ENCODE peak calls at places on chromosomes 7 and 10, in nine cellular contexts. X is GM06990, L is lower leg skin, Y is IMR-90, D is dorsolateral prefrontal cortex, N is cardiac fibroblast, P is HCT116, K is spleen, T is foreskin fibroblast. F is an unnamed sample.

GRCh38 chr10:119521443-119522204 is 20.9 kb downstream of the RGS10 start:
- DNase-seq in X (no peak), L (no peak), Y (peak), D (no peak), N (peak), P (peak), K (no peak), T (peak), F (no peak)

GRCh38 chr7:88305044-88305443 is 1.6 kb downstream of the STEAP4 start:
- DNase-seq in X (no peak), L (no peak), Y (no peak), D (no peak), N (no peak), P (no peak), K (no peak), T (no peak), F (no peak)

GRCh38 chr10:13834581-13835286 is 248.0 kb downstream of the PRPF18 start:
- DNase-seq in X (no peak), L (no peak), Y (peak), D (no peak), N (peak), P (no peak), K (no peak), T (no peak), F (no peak)

GRCh38 chr7:145848691-145849090 is 267.9 kb upstream of the CNTNAP2 start:
- DNase-seq in X (no peak), L (no peak), Y (no peak), D (no peak), N (no peak), P (no peak), K (no peak), T (no peak), F (peak)

GRCh38 chr7:151311294-151311864 is 30.2 kb upstream of the NUB1 start:
- DNase-seq in X (no peak), L (peak), Y (no peak), D (no peak), N (no peak), P (no peak), K (no peak), T (no peak), F (peak)

GRCh38 chr10:15201589-15202300 is 33.3 kb upstream of the NMT2 start:
- DNase-seq in X (no peak), L (no peak), Y (peak), D (no peak), N (peak), P (peak), K (no peak), T (no peak), F (no peak)

GRCh38 chr7:19558527-19558926 is 150.3 kb downstream of the POLR1F start:
- DNase-seq in X (no peak), L (no peak), Y (peak), D (no peak), N (peak), P (no peak), K (no peak), T (no peak), F (no peak)

GRCh38 chr7:16345979-16346958 is 75.1 kb downstream of the CRPPA start:
- DNase-seq in X (no peak), L (no peak), Y (peak), D (no peak), N (peak), P (peak), K (no peak), T (peak), F (no peak)

GRCh38 chr10:49632406-49633317 is 18.8 kb downstream of the CHAT start:
- DNase-seq in X (no peak), L (peak), Y (peak), D (peak), N (no peak), P (peak), K (peak), T (no peak), F (no peak)

GRCh38 chr7:18770852-18771251 is 275.3 kb downstream of the HDAC9 start:
- DNase-seq in X (no peak), L (no peak), Y (no peak), D (no peak), N (peak), P (no peak), K (no peak), T (no peak), F (no peak)

GRCh38 chr7:72925546-72926120 is 738 bp downstream of the POM121 start:
- DNase-seq in X (no peak), L (peak), Y (no peak), D (no peak), N (peak), P (no peak), K (no peak), T (no peak), F (peak)

GRCh38 chr7:116052006-116052405 is 21.4 kb upstream of the TFEC start:
- DNase-seq in X (no peak), L (no peak), Y (peak), D (no peak), N (no peak), P (no peak), K (no peak), T (no peak), F (no peak)

GRCh38 chr7:143510854-143511592 is 33.4 kb downstream of the TAS2R41 start:
- DNase-seq in X (peak), L (no peak), Y (no peak), D (no peak), N (no peak), P (no peak), K (no peak), T (no peak), F (no peak)

GRCh38 chr10:5402798-5403197 is 1.8 kb downstream of the TUBAL3 start:
- DNase-seq in X (no peak), L (no peak), Y (no peak), D (no peak), N (no peak), P (no peak), K (no peak), T (no peak), F (no peak)

GRCh38 chr7:65441010-65441409 is 67.4 kb downstream of the ZNF92 start:
- DNase-seq in X (no peak), L (no peak), Y (peak), D (no peak), N (peak), P (no peak), K (no peak), T (peak), F (no peak)

GRCh38 chr10:50574305-50574704 is 49.5 kb downstream of the SGMS1 start:
- DNase-seq in X (no peak), L (no peak), Y (no peak), D (no peak), N (no peak), P (no peak), K (no peak), T (no peak), F (no peak)

GRCh38 chr7:30678805-30679204 is 3.5 kb downstream of the CRHR2 start:
- DNase-seq in X (no peak), L (no peak), Y (no peak), D (no peak), N (no peak), P (no peak), K (no peak), T (no peak), F (no peak)

GRCh38 chr7:56087445-56087844 is 5.3 kb downstream of the PHKG1 start:
- DNase-seq in X (no peak), L (no peak), Y (no peak), D (no peak), N (no peak), P (no peak), K (peak), T (no peak), F (no peak)

GRCh38 chr10:61757525-61758397 is 95.0 kb downstream of the CABCOCO1 start:
- DNase-seq in X (no peak), L (no peak), Y (peak), D (no peak), N (peak), P (no peak), K (no peak), T (peak), F (no peak)

GRCh38 chr10:75408911-75409885 is 7.6 kb upstream of the ZNF503 start:
- DNase-seq in X (peak), L (peak), Y (no peak), D (peak), N (peak), P (no peak), K (peak), T (peak), F (peak)

GRCh38 chr7:38548605-38549004 is 82.6 kb downstream of the AMPH start:
- DNase-seq in X (no peak), L (no peak), Y (no peak), D (no peak), N (no peak), P (no peak), K (no peak), T (no peak), F (no peak)

GRCh38 chr7:218316-218715 is 25.9 kb downstream of the FAM20C start:
- DNase-seq in X (no peak), L (no peak), Y (no peak), D (no peak), N (no peak), P (no peak), K (no peak), T (no peak), F (no peak)

GRCh38 chr10:131891196-131891928 is 9.4 kb upstream of the PPP2R2D start:
- DNase-seq in X (no peak), L (no peak), Y (peak), D (no peak), N (no peak), P (no peak), K (peak), T (no peak), F (peak)

GRCh38 chr10:110209926-110210662 is 2.7 kb downstream of the MXI1 start:
- DNase-seq in X (peak), L (peak), Y (peak), D (peak), N (peak), P (no peak), K (peak), T (peak), F (peak)

GRCh38 chr10:72309290-72310240 is 35.8 kb downstream of the DDIT4 start:
- DNase-seq in X (no peak), L (peak), Y (peak), D (peak), N (peak), P (no peak), K (peak), T (peak), F (no peak)

GRCh38 chr7:94391716-94392390 is 2.8 kb upstream of the COL1A2 start:
- DNase-seq in X (peak), L (no peak), Y (peak), D (no peak), N (peak), P (no peak), K (no peak), T (peak), F (no peak)

GRCh38 chr7:104891949-104892348 is 122.1 kb upstream of the KMT2E start:
- DNase-seq in X (no peak), L (no peak), Y (no peak), D (no peak), N (no peak), P (no peak), K (no peak), T (no peak), F (no peak)

GRCh38 chr10:107899075-107899474 is 734.6 kb upstream of the SORCS1 start:
- DNase-seq in X (no peak), L (no peak), Y (no peak), D (no peak), N (no peak), P (no peak), K (no peak), T (no peak), F (no peak)

GRCh38 chr7:27586825-27587224 is 75.9 kb downstream of the HIBADH start:
- DNase-seq in X (peak), L (no peak), Y (no peak), D (peak), N (no peak), P (no peak), K (peak), T (no peak), F (peak)

GRCh38 chr10:120944586-120945125 is 93.5 kb downstream of the WDR11 start:
- DNase-seq in X (no peak), L (peak), Y (no peak), D (no peak), N (no peak), P (no peak), K (no peak), T (no peak), F (no peak)

GRCh38 chr10:91582063-91582673 is 50.7 kb downstream of the PPP1R3C start:
- DNase-seq in X (no peak), L (peak), Y (no peak), D (no peak), N (no peak), P (no peak), K (no peak), T (no peak), F (no peak)

GRCh38 chr10:88110355-88110754 is 246.9 kb downstream of the PTEN start:
- DNase-seq in X (no peak), L (no peak), Y (peak), D (no peak), N (no peak), P (peak), K (no peak), T (peak), F (no peak)

GRCh38 chr7:149886018-149886416 is 12.2 kb downstream of the ATP6V0E2 start:
- DNase-seq in X (no peak), L (no peak), Y (no peak), D (no peak), N (no peak), P (no peak), K (no peak), T (no peak), F (no peak)

DNA sequence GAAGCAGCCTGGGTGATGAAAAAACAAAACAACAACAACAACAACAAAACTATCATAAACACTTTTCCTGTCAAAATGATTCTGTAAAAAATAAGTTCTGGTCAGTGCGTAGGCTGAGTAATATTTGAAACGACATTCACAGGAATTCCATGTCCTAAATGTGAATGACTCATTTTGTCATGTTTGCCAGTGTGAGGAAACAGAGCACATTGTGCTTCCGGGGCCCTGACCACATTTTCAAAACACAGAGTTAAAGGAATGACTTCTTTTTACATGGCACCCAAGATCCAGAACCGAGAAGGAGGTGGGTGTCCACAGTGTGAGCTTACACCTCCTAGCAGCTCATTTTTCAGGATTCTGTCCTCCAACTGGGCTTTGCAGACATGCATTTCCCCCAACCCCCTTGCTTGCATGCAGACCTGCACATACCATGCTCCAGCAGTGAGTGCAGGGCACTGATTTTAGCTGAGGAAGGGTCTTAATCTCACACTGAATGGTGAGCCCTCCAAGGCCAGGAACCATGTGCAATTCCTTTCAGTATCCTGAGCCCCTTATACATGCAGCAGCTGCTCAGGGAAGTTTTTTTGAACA is 3.0 kb downstream of the CLRN3 start:
- DNase-seq in X (no peak), L (peak), Y (peak), D (no peak), N (peak), P (no peak), K (no peak), T (peak), F (no peak)
- H3K4me3 ChIP-seq in X (no peak), L (no peak), Y (no peak), D (no peak), N (no peak), P (no peak), K (no peak), T (no peak), F (no peak)

DNA sequence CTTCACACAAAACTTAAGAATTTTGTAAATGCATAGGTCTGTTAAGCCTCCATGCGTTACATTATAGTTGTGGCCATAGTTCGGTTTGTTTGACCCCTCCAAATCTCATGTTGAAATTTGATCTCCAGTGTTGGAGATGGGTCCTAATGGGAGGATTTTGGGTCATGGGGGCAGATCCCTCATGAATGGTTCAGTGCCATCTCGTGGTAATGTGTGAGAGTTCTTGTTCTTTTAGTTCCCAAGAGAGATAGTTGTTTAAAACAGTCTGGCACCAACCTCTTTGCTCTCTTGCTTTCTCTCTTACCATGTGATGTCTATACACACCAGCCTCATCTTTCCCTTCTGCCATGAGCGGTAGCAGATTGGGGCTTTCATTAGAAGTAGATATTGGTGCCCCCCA is 264.3 kb downstream of the TCF7L2 start:
- DNase-seq in X (no peak), L (no peak), Y (no peak), D (no peak), N (no peak), P (no peak), K (no peak), T (no peak), F (no peak)
- TF ChIP-seq CTCF in X (no peak), L (no peak), Y (no peak), D (no peak), N (no peak), P (no peak), K (no peak), T (no peak), F (no peak)

GRCh38 chr7:2616973-2617709 is 14.6 kb upstream of the TTYH3 start:
- DNase-seq in X (no peak), L (no peak), Y (no peak), D (no peak), N (no peak), P (no peak), K (no peak), T (no peak), F (no peak)
- H3K4me3 ChIP-seq in X (no peak), L (no peak), Y (no peak), D (peak), N (no peak), P (no peak), K (no peak), T (no peak), F (no peak)

GRCh38 chr7:36062159-36062815 is 90.8 kb upstream of the EEPD1 start:
- DNase-seq in X (no peak), L (peak), Y (no peak), D (no peak), N (no peak), P (no peak), K (no peak), T (no peak), F (no peak)
- TF ChIP-seq CTCF in X (no peak), L (no peak), Y (no peak), D (no peak), N (no peak), P (peak), K (no peak), T (no peak), F (no peak)

GRCh38 chr7:45979275-45980180 is 58.5 kb upstream of the IGFBP3 start:
- DNase-seq in X (no peak), L (peak), Y (no peak), D (no peak), N (no peak), P (no peak), K (no peak), T (no peak), F (no peak)

GRCh38 chr7:45978731-45979211 is 57.7 kb upstream of the IGFBP3 start:
- DNase-seq in X (no peak), L (no peak), Y (peak), D (no peak), N (peak), P (no peak), K (no peak), T (no peak), F (no peak)

GRCh38 chr7:45977256-45977655 is 56.2 kb upstream of the IGFBP3 start:
- DNase-seq in X (no peak), L (no peak), Y (no peak), D (no peak), N (no peak), P (no peak), K (no peak), T (no peak), F (no peak)

GRCh38 chr7:45976485-45976856 is 55.4 kb upstream of the IGFBP3 start:
- DNase-seq in X (no peak), L (peak), Y (no peak), D (no peak), N (no peak), P (no peak), K (no peak), T (no peak), F (no peak)

GRCh38 chr7:45978010-45978681 is 57.1 kb upstream of the IGFBP3 start:
- DNase-seq in X (no peak), L (peak), Y (peak), D (no peak), N (peak), P (peak), K (no peak), T (peak), F (no peak)
- H3K4me3 ChIP-seq in X (no peak), L (no peak), Y (no peak), D (no peak), N (no peak), P (peak), K (no peak), T (peak), F (no peak)

DNA sequence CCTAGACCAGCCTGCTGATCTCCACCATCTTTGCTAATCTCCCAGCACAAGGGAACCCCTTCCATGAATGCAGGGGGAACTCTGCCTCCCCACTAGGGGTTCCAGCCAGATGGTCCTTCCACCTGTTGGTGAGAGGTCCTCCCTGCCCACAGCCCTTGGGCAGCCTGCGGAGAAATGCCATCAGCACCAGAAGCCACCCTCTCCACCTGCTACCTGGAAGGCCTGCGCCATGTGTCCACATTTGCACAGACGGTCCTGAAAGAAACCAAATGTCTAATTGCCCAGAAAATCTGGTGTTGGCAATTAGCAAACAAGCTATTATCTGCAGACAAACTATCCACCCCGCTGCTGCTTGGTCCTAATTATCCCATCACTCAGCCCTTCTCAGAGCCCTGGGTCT is 32.3 kb downstream of the HSPA12A start:
- DNase-seq in X (no peak), L (no peak), Y (no peak), D (no peak), N (no peak), P (no peak), K (no peak), T (no peak), F (no peak)
- TF ChIP-seq CTCF in X (no peak), L (no peak), Y (no peak), D (no peak), N (no peak), P (no peak), K (no peak), T (no peak), F (no peak)